ENCODE peak calls at places on chromosomes 3 and 15, in six cellular contexts. Y is kidney; D is CD8-positive, alpha-beta T cell; P is tibial nerve; W is heart right ventricle; L is right cardiac atrium. F is an unnamed sample. For H3K9me3, the result is how much of the 10 kb centered on the place peaks cover.

GRCh38 chr3:188947401-188947982 is 224.3 kb upstream of the TPRG1 start:
- DNase-seq in W (peak), Y (peak), D (no peak), P (peak), L (peak), F (peak)

GRCh38 chr3:188584162-188584529 is 430.2 kb downstream of the LPP start:
- DNase-seq in Y (no peak), W (no peak), P (no peak), D (no peak), L (no peak), F (no peak)

GRCh38 chr3:106108925-106109324 is 240.1 kb upstream of the CBLB start:
- DNase-seq in P (no peak), L (no peak), Y (no peak), D (no peak), W (no peak), F (no peak)

GRCh38 chr15:56964182-56964581 is 45.7 kb downstream of the TCF12 start:
- DNase-seq in L (no peak), W (no peak), D (no peak), Y (no peak), P (no peak), F (no peak)

GRCh38 chr3:110711851-110712396 is 359.7 kb upstream of the NECTIN3 start:
- DNase-seq in Y (no peak), W (no peak), P (no peak), D (no peak), L (no peak), F (no peak)

GRCh38 chr15:58246041-58246440 is 107.9 kb downstream of the AQP9 start:
- DNase-seq in Y (no peak), L (peak), D (no peak), P (no peak), W (peak), F (no peak)

GRCh38 chr3:64836097-64836496 is 148.3 kb upstream of the ADAMTS9 start:
- DNase-seq in D (no peak), P (no peak), L (no peak), Y (no peak), W (no peak), F (no peak)

GRCh38 chr3:163943664-163944063 is 1134.6 kb downstream of the SI start:
- DNase-seq in D (no peak), W (no peak), L (no peak), P (no peak), Y (no peak), F (no peak)

GRCh38 chr3:196063049-196063448 is 18.8 kb downstream of the TFRC start:
- DNase-seq in P (no peak), W (no peak), D (no peak), L (no peak), Y (no peak), F (no peak)

GRCh38 chr15:33013827-33014445 is 180.6 kb downstream of the FMN1 start:
- DNase-seq in W (no peak), L (no peak), Y (no peak), D (no peak), P (no peak), F (no peak)

GRCh38 chr15:87779746-87780145 is 476.8 kb downstream of the NTRK3 start:
- DNase-seq in L (no peak), D (no peak), Y (no peak), W (no peak), P (no peak), F (no peak)

GRCh38 chr15:78822514-78822913 is 11.2 kb upstream of the ADAMTS7 start:
- DNase-seq in W (no peak), P (no peak), Y (no peak), D (no peak), L (no peak), F (no peak)

GRCh38 chr3:9298236-9298635 is 48.8 kb upstream of the SRGAP3 start:
- DNase-seq in L (no peak), P (no peak), Y (no peak), D (no peak), W (no peak), F (no peak)

GRCh38 chr15:67472957-67473356 is 48.0 kb upstream of the C15orf61 start:
- DNase-seq in L (no peak), W (no peak), D (no peak), P (no peak), Y (no peak), F (no peak)

GRCh38 chr3:197227780-197228574 is 70.4 kb downstream of the DLG1 start:
- DNase-seq in Y (no peak), P (no peak), W (no peak), L (no peak), D (no peak), F (no peak)

GRCh38 chr15:29435811-29436210 is 166.2 kb upstream of the NSMCE3 start:
- DNase-seq in P (no peak), L (no peak), Y (no peak), W (no peak), D (no peak), F (no peak)

GRCh38 chr3:105409364-105409763 is 42.7 kb downstream of the ALCAM start:
- DNase-seq in L (no peak), Y (no peak), D (no peak), P (no peak), W (no peak), F (no peak)

GRCh38 chr3:133851266-133851906 is 44.3 kb downstream of the RAB6B start:
- DNase-seq in L (no peak), Y (no peak), P (no peak), W (no peak), D (no peak), F (no peak)

DNA sequence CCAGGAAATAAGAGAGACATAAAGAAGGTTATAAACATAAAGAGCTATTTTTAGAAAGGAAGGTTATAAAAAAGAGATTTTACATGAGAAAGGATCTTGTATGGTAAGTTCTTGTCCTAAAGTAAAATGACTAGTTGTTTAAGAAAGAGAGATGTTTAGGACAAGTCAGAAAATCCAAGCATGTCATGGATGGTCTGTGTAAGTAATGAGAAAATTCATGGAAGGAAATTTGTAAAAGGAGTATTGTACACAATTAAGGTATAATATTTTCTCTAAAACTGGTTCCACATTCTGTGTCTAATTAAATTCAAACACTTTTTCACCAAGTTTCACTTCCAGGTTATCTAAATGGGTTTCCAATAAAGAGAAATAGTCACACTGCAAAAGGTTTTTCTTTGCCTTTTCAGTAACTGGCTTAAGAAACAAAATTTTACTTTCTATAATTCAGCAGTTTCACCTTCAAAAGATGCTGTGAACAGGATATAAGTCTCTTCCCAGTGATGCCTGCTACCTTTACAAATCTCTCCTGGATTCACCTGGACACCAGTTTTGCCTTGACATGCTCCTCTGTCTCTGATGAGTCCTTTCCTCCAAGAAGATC is 455.7 kb downstream of the ZIC1 start:
- DNase-seq in D (no peak), Y (no peak), W (no peak), L (no peak), P (no peak), F (no peak)
- H3K9me3 ChIP-seq in D (under half), Y (under half), W (under half), L (under half), P (under half), F (under half)

DNA sequence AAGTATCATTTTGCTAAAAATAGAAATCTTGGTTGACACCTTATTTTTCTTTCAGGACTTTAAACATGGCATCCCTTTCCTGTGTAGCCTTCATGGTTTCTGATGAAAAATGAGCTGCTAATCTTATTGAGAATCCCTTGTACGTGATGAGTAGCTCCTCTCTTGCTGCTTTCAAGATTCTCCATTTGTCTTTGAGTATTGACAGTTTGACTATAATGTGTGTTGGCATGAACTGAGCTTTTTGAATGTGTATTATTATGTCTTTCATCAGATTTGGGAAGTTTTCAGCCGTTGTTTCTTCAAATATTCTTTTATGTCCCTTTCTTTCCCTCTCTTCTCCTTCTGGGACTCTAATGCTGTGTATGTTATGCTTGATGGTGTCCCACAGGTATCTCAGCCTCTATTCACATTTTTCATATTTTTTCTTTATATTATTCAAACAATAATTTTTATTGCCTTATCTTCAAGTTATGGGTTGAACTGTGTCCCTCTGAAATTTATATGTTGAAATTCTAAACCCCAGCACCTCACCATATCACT is 4.1 kb upstream of the C3orf22 start:
- DNase-seq in P (no peak), W (no peak), L (no peak), Y (no peak), D (no peak), F (no peak)
- H3K4me3 ChIP-seq in P (no peak), W (no peak), L (no peak), Y (no peak), D (no peak), F (no peak)

GRCh38 chr3:44495636-44496415 is 18.4 kb upstream of the ZNF445 start:
- DNase-seq in D (no peak), P (no peak), W (no peak), Y (no peak), L (no peak), F (no peak)
- H3K9me3 ChIP-seq in D (under half), P (under half), W (half or more), Y (under half), L (under half), F (under half)

DNA sequence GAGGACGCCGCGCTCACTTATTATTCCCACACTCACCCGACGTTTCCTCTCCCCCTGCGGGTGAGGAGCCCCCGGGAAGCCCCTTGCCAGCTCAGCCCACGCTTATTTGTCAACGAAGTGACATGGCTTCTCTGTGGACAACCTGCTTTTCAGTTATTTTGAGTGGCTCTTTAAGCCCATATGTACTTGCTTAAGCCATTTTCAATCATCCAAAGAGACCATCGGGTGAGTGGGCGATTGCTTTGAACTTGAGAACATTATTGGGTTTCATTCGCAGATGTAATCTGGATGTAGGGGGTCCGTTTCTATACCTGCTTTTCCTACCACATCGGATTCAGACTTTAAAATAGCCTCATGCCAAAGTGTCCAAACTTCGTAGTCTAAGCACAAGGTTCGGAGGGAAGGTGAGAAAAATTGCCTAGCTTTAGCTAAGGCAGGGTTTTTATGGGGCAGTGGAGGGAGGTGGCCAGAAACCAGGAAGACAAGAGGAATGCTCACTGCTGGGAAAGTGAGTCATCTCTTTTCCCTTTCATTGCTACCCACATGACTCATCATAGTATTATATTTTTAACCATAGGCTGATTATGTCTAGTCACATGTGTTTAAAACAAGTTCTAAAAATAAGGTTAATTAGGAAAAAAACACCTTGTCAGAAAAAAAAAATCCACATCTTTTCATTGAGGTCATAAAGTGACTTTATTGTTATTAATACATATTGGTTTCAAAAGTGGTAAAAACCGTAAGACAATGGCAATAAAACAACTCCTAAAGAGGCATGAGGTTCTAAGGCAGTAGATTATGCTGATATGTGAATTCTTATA is 773.1 kb upstream of the NR2F2 start:
- DNase-seq in L (peak), D (no peak), W (no peak), P (peak), Y (peak), F (no peak)
- H3K4me3 ChIP-seq in L (no peak), D (no peak), W (no peak), P (peak), Y (no peak), F (no peak)

GRCh38 chr3:185236969-185237368 is 16.9 kb downstream of the EHHADH start:
- DNase-seq in D (no peak), Y (no peak), L (no peak), P (no peak), W (no peak), F (no peak)
- H3K9me3 ChIP-seq in D (under half), Y (under half), L (under half), P (under half), W (half or more), F (under half)

GRCh38 chr3:186060222-186060621 is 48.7 kb downstream of the ETV5 start:
- DNase-seq in P (no peak), Y (no peak), L (no peak), D (no peak), W (no peak), F (no peak)

GRCh38 chr3:186057594-186057993 is 51.3 kb downstream of the ETV5 start:
- DNase-seq in Y (no peak), W (no peak), D (no peak), P (no peak), L (no peak), F (no peak)

GRCh38 chr3:186054481-186055399 is 54.1 kb downstream of the ETV5 start:
- DNase-seq in W (no peak), Y (no peak), L (no peak), P (no peak), D (no peak), F (no peak)

GRCh38 chr3:186058225-186058624 is 50.7 kb downstream of the ETV5 start:
- DNase-seq in D (no peak), Y (no peak), L (no peak), P (no peak), W (no peak), F (no peak)

GRCh38 chr3:186059192-186059591 is 49.7 kb downstream of the ETV5 start:
- DNase-seq in P (no peak), D (no peak), W (no peak), L (no peak), Y (no peak), F (no peak)
- H3K4me3 ChIP-seq in P (no peak), D (no peak), W (no peak), L (no peak), Y (no peak), F (no peak)

GRCh38 chr15:26223720-26224119 is 360.6 kb upstream of the ATP10A start:
- DNase-seq in L (no peak), Y (no peak), D (no peak), P (no peak), W (no peak), F (no peak)
- H3K9me3 ChIP-seq in L (under half), Y (under half), D (under half), P (under half), W (under half), F (under half)

GRCh38 chr15:82572986-82573385 is 32.7 kb upstream of the RPS17 start:
- DNase-seq in W (no peak), Y (no peak), L (no peak), P (no peak), D (no peak), F (no peak)

GRCh38 chr15:82570721-82571519 is 30.7 kb upstream of the RPS17 start:
- DNase-seq in W (no peak), P (no peak), D (no peak), Y (no peak), L (no peak), F (no peak)

GRCh38 chr15:82569834-82570233 is 29.6 kb upstream of the RPS17 start:
- DNase-seq in L (no peak), D (no peak), P (no peak), W (no peak), Y (no peak), F (no peak)

GRCh38 chr15:82571722-82572222 is 31.5 kb upstream of the RPS17 start:
- DNase-seq in W (peak), L (peak), D (no peak), P (peak), Y (peak), F (peak)

GRCh38 chr15:82572311-82572710 is 32.1 kb upstream of the RPS17 start:
- DNase-seq in L (no peak), D (no peak), P (no peak), W (no peak), Y (no peak), F (no peak)
- H3K4me3 ChIP-seq in L (no peak), D (no peak), P (no peak), W (peak), Y (no peak), F (peak)

GRCh38 chr3:129913618-129914017 is 20.1 kb upstream of the TMCC1 start:
- DNase-seq in D (no peak), P (no peak), W (no peak), L (no peak), Y (no peak), F (no peak)
- H3K9me3 ChIP-seq in D (under half), P (under half), W (under half), L (under half), Y (under half), F (under half)

GRCh38 chr3:123066599-123066895 is 278 bp upstream of the PDIA5 start:
- DNase-seq in D (no peak), Y (no peak), W (no peak), L (no peak), P (no peak), F (no peak)
- H3K4me3 ChIP-seq in D (peak), Y (peak), W (peak), L (peak), P (peak), F (peak)

F was measured in psoas muscle.